ENCODE peak calls at places on chromosomes 13 and 19, in four cellular contexts. O is GM12878, Y is tibial artery, S is heart left ventricle. M is an unnamed sample. For H3K9me3, the result is how much of the 10 kb centered on the place peaks cover.

GRCh38 chr13:43846496-43846895 is 33.0 kb downstream of the CCDC122 start:
- DNase-seq in O (no peak), Y (no peak), S (no peak), M (no peak)

GRCh38 chr13:112803422-112803821 is 113.6 kb downstream of the ATP11A start:
- DNase-seq in O (peak), Y (no peak), S (no peak), M (no peak)

GRCh38 chr13:28380319-28380718 is 114.6 kb downstream of the FLT1 start:
- DNase-seq in O (no peak), Y (no peak), S (no peak), M (no peak)

GRCh38 chr19:8738377-8738776 is 16.9 kb downstream of the OR2Z1 start:
- DNase-seq in O (no peak), Y (no peak), S (no peak), M (no peak)

GRCh38 chr19:5002143-5002542 is 33.2 kb downstream of the KDM4B start:
- DNase-seq in O (no peak), Y (no peak), S (peak), M (no peak)

GRCh38 chr19:2217591-2217990 is 18.5 kb downstream of the PLEKHJ1 start:
- DNase-seq in O (no peak), Y (no peak), S (no peak), M (no peak)

GRCh38 chr19:43624933-43625332 is 5.5 kb upstream of the ZNF428 start:
- DNase-seq in O (no peak), Y (peak), S (peak), M (peak)

GRCh38 chr13:86445584-86446140 is 646.4 kb upstream of the SLITRK6 start:
- DNase-seq in O (no peak), Y (no peak), S (no peak), M (no peak)

GRCh38 chr13:59088716-59089115 is 1075.0 kb downstream of the DIAPH3 start:
- DNase-seq in O (no peak), Y (no peak), S (no peak), M (no peak)

GRCh38 chr13:91154553-91154952 is 192.9 kb upstream of the MIR17HG start:
- DNase-seq in O (no peak), Y (no peak), S (no peak), M (no peak)

GRCh38 chr13:36750046-36750445 is 69.0 kb upstream of the RFXAP start:
- DNase-seq in O (no peak), Y (no peak), S (no peak), M (no peak)

GRCh38 chr13:24168392-24168750 is 7.9 kb downstream of the SPATA13 start:
- DNase-seq in O (no peak), Y (no peak), S (no peak), M (no peak)

GRCh38 chr13:43785681-43786471 is 896 bp downstream of the ENOX1 start:
- DNase-seq in O (no peak), Y (peak), S (peak), M (peak)

GRCh38 chr13:25733061-25733491 is 318.7 kb downstream of the SHISA2 start:
- DNase-seq in O (no peak), Y (no peak), S (no peak), M (no peak)

GRCh38 chr19:58569943-58570670 is 3.0 kb downstream of the MZF1 start:
- DNase-seq in O (no peak), Y (no peak), S (peak), M (no peak)

GRCh38 chr19:3224346-3225325 is at the start of gene CELF5:
- DNase-seq in O (no peak), Y (no peak), S (peak), M (peak)

GRCh38 chr19:21202865-21203494 is 61.1 kb downstream of the ZNF431 start:
- DNase-seq in O (peak), Y (no peak), S (no peak), M (peak)

GRCh38 chr13:45602183-45602582 is 13.4 kb downstream of the ERICH6B start:
- DNase-seq in O (no peak), Y (no peak), S (no peak), M (no peak)

GRCh38 chr13:112105244-112105681 is 38.3 kb downstream of the SOX1 start:
- DNase-seq in O (no peak), Y (no peak), S (no peak), M (no peak)

GRCh38 chr13:98476538-98476966 is 100.4 kb downstream of the STK24 start:
- DNase-seq in O (peak), Y (peak), S (no peak), M (peak)

GRCh38 chr13:91359566-91359965 is 12.1 kb downstream of the MIR17HG start:
- DNase-seq in O (no peak), Y (no peak), S (no peak), M (no peak)

GRCh38 chr19:12705654-12706331 is 9.4 kb upstream of the FBXW9 start:
- DNase-seq in O (no peak), Y (no peak), S (no peak), M (no peak)

GRCh38 chr19:295687-296370 is 4.6 kb upstream of the PLPP2 start:
- DNase-seq in O (no peak), Y (no peak), S (no peak), M (no peak)

GRCh38 chr13:109869312-109870237 is 83.2 kb upstream of the IRS2 start:
- DNase-seq in O (no peak), Y (peak), S (peak), M (peak)

GRCh38 chr13:35984776-35985453 is 146.3 kb downstream of the DCLK1 start:
- DNase-seq in O (no peak), Y (no peak), S (no peak), M (no peak)

GRCh38 chr19:39408392-39409206 is 2.0 kb downstream of the ZFP36 start:
- DNase-seq in O (no peak), Y (no peak), S (no peak), M (peak)

GRCh38 chr19:38774181-38774950 is 1.0 kb upstream of the LGALS7 start:
- DNase-seq in O (no peak), Y (no peak), S (no peak), M (no peak)

GRCh38 chr19:29622191-29623070 is 16.3 kb downstream of the POP4 start:
- DNase-seq in O (no peak), Y (no peak), S (no peak), M (no peak)

GRCh38 chr19:49863935-49864320 is 3.4 kb downstream of the PNKP start:
- DNase-seq in O (no peak), Y (no peak), S (no peak), M (no peak)

GRCh38 chr13:108363651-108364050 is 94.1 kb downstream of the TNFSF13B start:
- DNase-seq in O (no peak), Y (no peak), S (no peak), M (no peak)

GRCh38 chr19:48400018-48400742 is 6.7 kb downstream of the GRIN2D start:
- DNase-seq in O (no peak), Y (peak), S (peak), M (no peak)

GRCh38 chr13:32669030-32669646 is 82.9 kb downstream of the PDS5B start:
- DNase-seq in O (no peak), Y (no peak), S (no peak), M (no peak)

GRCh38 chr19:55638864-55639359 is 1.9 kb upstream of the ZNF580 start:
- DNase-seq in O (no peak), Y (no peak), S (peak), M (no peak)

GRCh38 chr13:24176351-24177101 is 16.0 kb downstream of the SPATA13 start:
- DNase-seq in O (no peak), Y (no peak), S (no peak), M (peak)

GRCh38 chr19:13091400-13092161 is 11.1 kb downstream of the LYL1 start:
- DNase-seq in O (no peak), Y (peak), S (peak), M (no peak)

GRCh38 chr13:109807345-109807744 is 21.0 kb upstream of the IRS2 start:
- DNase-seq in O (no peak), Y (no peak), S (no peak), M (no peak)

GRCh38 chr13:59126474-59126873 is 1037.3 kb downstream of the DIAPH3 start:
- DNase-seq in O (no peak), Y (no peak), S (no peak), M (no peak)

DNA sequence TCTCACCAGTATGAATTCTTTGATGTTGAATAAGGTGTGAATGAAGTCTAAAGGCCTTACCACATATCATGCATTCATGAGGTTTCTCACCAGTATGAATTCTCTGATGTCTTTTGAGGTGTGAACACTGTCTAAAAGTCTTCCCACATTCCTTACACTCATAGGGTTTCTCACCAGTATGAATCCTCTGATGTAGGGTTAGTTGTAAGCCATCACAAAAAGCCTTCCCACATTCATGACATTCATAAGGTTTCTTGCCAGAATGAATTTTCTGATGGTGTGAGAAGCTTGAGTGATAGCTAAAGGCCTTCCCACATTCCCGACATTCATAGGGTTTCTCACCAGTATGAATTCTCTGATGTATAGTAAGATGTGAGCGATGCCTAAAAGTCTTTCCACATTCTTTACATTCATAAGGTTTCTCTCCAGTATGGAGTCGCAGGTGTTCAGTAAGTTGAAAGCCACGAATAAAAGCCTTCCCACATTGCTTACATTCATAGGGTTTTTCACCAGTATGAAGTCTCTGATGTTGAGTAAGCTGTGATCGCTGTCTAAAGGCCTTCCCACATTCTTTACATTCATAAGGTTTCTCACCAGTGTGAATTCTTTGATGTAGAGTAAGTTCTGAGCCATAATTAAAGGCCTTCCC is 27.7 kb downstream of the ZNF461 start:
- DNase-seq in O (no peak), Y (no peak), S (no peak), M (no peak)
- H3K9me3 ChIP-seq in O (under half), Y (half or more), S (half or more), M (under half)

GRCh38 chr13:111076156-111077013 is 38.7 kb upstream of the ARHGEF7 start:
- DNase-seq in O (no peak), Y (no peak), S (no peak), M (no peak)
- TF ChIP-seq CTCF in O (no peak), Y (no peak), S (no peak), M (no peak)

GRCh38 chr19:10007366-10007765 is 2.9 kb downstream of the COL5A3 start:
- DNase-seq in O (no peak), Y (peak), S (peak), M (peak)
- H3K9me3 ChIP-seq in O (under half), Y (under half), S (under half), M (under half)

DNA sequence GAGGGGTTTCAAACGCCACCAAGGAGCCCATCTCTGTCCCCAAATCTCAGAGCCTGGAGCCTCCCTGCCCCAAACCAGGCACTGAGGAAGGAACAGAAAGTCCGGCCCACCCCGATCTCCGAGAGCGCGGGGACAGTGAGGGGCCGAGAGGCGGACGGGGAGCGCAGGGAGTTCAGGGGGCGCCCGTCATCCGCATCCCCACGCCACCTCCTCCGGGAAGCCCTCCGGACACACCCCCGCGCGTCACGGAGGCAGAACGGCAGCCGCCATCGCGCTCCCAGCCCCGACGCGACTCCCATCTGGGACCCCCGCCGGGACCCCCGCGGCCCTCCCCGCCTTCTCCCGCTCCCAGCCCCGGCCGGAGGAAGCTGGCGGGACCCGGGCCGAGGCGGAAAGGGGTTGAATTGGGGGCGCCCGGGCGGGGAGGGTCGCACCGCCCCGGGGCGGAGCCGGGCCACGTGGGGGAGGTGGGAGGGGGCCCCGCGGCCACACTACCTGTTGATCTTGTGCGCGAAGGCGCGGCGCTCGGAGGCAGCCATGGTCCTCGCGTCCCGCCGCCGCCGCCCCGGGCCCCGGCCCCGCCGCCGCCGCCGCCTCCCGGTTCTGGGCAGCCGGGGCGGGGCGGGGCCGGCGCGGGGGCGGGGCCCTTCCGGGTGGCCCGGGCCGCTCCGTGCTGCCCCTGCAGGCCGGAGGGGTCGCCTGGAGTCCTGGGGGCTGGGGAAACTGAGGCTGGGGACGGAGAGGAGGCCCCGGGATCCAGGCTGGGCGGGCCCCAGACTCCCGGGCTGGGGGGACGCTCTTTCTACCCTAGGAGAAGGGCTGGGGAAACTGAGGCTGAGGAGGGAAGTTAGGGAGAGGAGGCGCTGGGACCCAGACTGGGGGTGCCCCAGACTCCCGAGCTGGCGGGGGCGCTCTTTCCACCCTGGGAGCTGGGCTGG is at the start of gene DOCK6:
- DNase-seq in O (no peak), Y (no peak), S (peak), M (peak)
- TF ChIP-seq CTCF in O (peak), Y (peak), S (peak), M (peak)

DNA sequence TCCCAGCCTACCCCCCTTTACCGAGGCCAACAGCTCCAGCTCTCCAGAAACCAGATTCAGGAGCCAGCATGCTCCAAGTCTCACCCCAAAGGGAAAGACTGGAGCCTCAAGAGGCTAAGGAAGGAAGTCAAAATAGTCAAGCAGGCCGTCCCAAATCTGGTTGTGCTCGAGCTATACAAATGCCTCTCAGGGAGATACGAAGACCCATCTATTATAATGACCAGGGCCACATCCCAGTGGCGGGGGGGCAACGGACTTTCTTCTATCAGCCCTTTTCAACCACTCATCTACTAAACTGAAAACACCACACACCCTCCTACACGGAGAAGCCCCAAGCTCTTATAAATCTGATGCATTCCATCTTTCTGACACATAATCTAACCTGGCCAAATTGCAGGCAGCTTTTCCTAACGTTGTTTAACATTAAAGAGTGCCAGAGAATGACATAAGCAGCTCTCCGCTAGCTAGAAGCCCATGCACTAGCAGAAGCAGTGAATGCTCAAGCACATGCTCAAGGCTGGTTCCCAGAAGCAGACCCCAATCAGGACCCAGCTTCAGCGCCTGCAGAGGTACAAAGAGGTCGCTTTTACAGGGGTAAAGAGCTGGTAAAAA is 104.6 kb upstream of the ZNF98 start:
- DNase-seq in O (no peak), Y (no peak), S (no peak), M (no peak)
- H3K9me3 ChIP-seq in O (under half), Y (under half), S (under half), M (under half)